ENCODE peak calls at places on chromosomes 1 and 21, in four cellular contexts. F, U, H and R are unnamed samples.
A peak's percentile ranks its signal among the peaks of the same experiment; 100 is the strongest.

GRCh38 chr21:16085436-16085835 is 355.7 kb downstream of the USP25 start:
- DNase-seq in F (no peak), U (no peak), H (no peak), R (no peak)

GRCh38 chr1:15501208-15502032 is 22.6 kb downstream of the CASP9 start:
- DNase-seq in U (peak; percentile 37), H (no peak), F (peak; percentile 75), R (no peak)

GRCh38 chr1:158055854-158056253 is 62.4 kb downstream of the KIRREL1 start:
- DNase-seq in H (no peak), F (peak; percentile 38), U (no peak), R (no peak)

GRCh38 chr1:154179951-154180687 is 11.8 kb downstream of the TPM3 start:
- DNase-seq in U (no peak), F (no peak), H (no peak), R (no peak)

GRCh38 chr21:37717534-37717933 is 198.7 kb downstream of the KCNJ6 start:
- DNase-seq in H (no peak), U (no peak), F (no peak), R (no peak)

GRCh38 chr1:12167493-12168429 is 970 bp downstream of the TNFRSF1B start:
- DNase-seq in U (no peak), F (no peak), H (no peak), R (no peak)

GRCh38 chr1:158285756-158286241 is 3.9 kb upstream of the CD1C start:
- DNase-seq in H (peak; percentile 16), U (no peak), F (no peak), R (no peak)

GRCh38 chr1:244060691-244061090 is 9.6 kb downstream of the ZBTB18 start:
- DNase-seq in F (no peak), U (no peak), H (no peak), R (no peak)

GRCh38 chr1:81834268-81834667 is 33.5 kb downstream of the ADGRL2 start:
- DNase-seq in H (no peak), F (no peak), U (no peak), R (no peak)

GRCh38 chr1:201715801-201716741 is 112.9 kb upstream of the IPO9 start:
- DNase-seq in H (peak; percentile 45), U (no peak), F (no peak), R (no peak)

GRCh38 chr1:24544239-24544638 is 11.6 kb upstream of the NCMAP start:
- DNase-seq in F (no peak), U (no peak), H (no peak), R (no peak)

GRCh38 chr1:193519922-193520321 is 333.5 kb upstream of the B3GALT2 start:
- DNase-seq in H (no peak), F (no peak), U (no peak), R (no peak)

GRCh38 chr1:93874025-93874651 is 4.9 kb downstream of the DNTTIP2 start:
- DNase-seq in F (peak; percentile 12), H (no peak), U (no peak), R (peak; percentile 3)

GRCh38 chr1:45334308-45335245 is 5.4 kb upstream of the TOE1 start:
- DNase-seq in H (no peak), F (no peak), U (no peak), R (no peak)

GRCh38 chr1:40936878-40937484 is 42.5 kb upstream of the CTPS1 start:
- DNase-seq in U (no peak), F (no peak), H (no peak), R (peak; percentile 68)

GRCh38 chr21:38323721-38324591 is 67.2 kb downstream of the KCNJ15 start:
- DNase-seq in U (no peak), H (no peak), F (peak; percentile 10), R (peak; percentile 99)

GRCh38 chr21:14527690-14528652 is 18.1 kb downstream of the SAMSN1 start:
- DNase-seq in F (no peak), U (no peak), H (no peak), R (no peak)

GRCh38 chr1:110212165-110213142 is 2.3 kb downstream of the KCNC4 start:
- DNase-seq in U (no peak), F (peak; percentile 27), H (no peak), R (no peak)

GRCh38 chr1:24157921-24158481 is 15.1 kb upstream of the IL22RA1 start:
- DNase-seq in H (no peak), F (no peak), U (no peak), R (no peak)

GRCh38 chr1:204169871-204170270 is 3.7 kb upstream of the REN start:
- DNase-seq in F (no peak), U (no peak), H (no peak), R (no peak)

GRCh38 chr21:37921091-37921490 is 4.8 kb upstream of the KCNJ6 start:
- DNase-seq in H (no peak), F (no peak), U (no peak), R (no peak)